ENCODE peak calls at places on chromosomes 11 and 22, in six cellular contexts. B, I, E, G, S and U are unnamed samples. For H3K27me3, the result is how much of the 10 kb centered on the place peaks cover.

GRCh38 chr22:31150615-31151014 is 9.4 kb upstream of the RNF185 start:
- DNase-seq in B (no peak), I (no peak), E (no peak), G (no peak), S (no peak), U (no peak)

GRCh38 chr11:65660038-65660437 is 2.7 kb downstream of the RELA start:
- DNase-seq in B (no peak), I (no peak), E (no peak), G (no peak), S (no peak), U (no peak)

GRCh38 chr11:83666149-83666548 is 380.0 kb upstream of the CCDC90B start:
- DNase-seq in B (no peak), I (no peak), E (no peak), G (no peak), S (no peak), U (no peak)

GRCh38 chr11:119316729-119317591 is at the start of gene MCAM:
- DNase-seq in B (peak), I (no peak), E (peak), G (no peak), S (no peak), U (peak)

GRCh38 chr11:96752221-96752620 is 362.4 kb downstream of the JRKL start:
- DNase-seq in B (no peak), I (no peak), E (no peak), G (no peak), S (no peak), U (no peak)

GRCh38 chr11:67731583-67731982 is 57.2 kb upstream of the ALDH3B2 start:
- DNase-seq in B (no peak), I (no peak), E (no peak), G (no peak), S (no peak), U (peak)

GRCh38 chr11:44789466-44789865 is 62.7 kb downstream of the TSPAN18 start:
- DNase-seq in B (no peak), I (no peak), E (no peak), G (no peak), S (no peak), U (no peak)

GRCh38 chr11:130465259-130465658 is 16.8 kb downstream of the ADAMTS15 start:
- DNase-seq in B (no peak), I (no peak), E (no peak), G (peak), S (no peak), U (peak)

GRCh38 chr11:124277809-124278208 is 21.6 kb downstream of the OR8G5 start:
- DNase-seq in B (no peak), I (no peak), E (no peak), G (no peak), S (no peak), U (peak)

GRCh38 chr11:131893103-131893502 is 522.7 kb downstream of the NTM start:
- DNase-seq in B (no peak), I (no peak), E (no peak), G (no peak), S (no peak), U (no peak)

GRCh38 chr22:43094551-43094950 is 5.4 kb upstream of the TTLL1 start:
- DNase-seq in B (no peak), I (no peak), E (no peak), G (peak), S (no peak), U (no peak)

GRCh38 chr22:38824587-38824986 is 19.2 kb downstream of the NPTXR start:
- DNase-seq in B (peak), I (no peak), E (peak), G (no peak), S (peak), U (peak)

GRCh38 chr11:67197606-67198005 is 68.7 kb upstream of the GRK2 start:
- DNase-seq in B (no peak), I (no peak), E (no peak), G (no peak), S (no peak), U (no peak)

GRCh38 chr11:57335343-57336110 is at the start of gene SSRP1:
- DNase-seq in B (peak), I (peak), E (peak), G (peak), S (peak), U (peak)

GRCh38 chr22:31692186-31692886 is 30.3 kb upstream of the PISD start:
- DNase-seq in B (peak), I (no peak), E (no peak), G (no peak), S (no peak), U (no peak)

GRCh38 chr22:48574776-48575566 is 1252.7 kb downstream of the BRD1 start:
- DNase-seq in B (peak), I (peak), E (no peak), G (no peak), S (peak), U (peak)

GRCh38 chr22:47798229-47798628 is 1035.8 kb downstream of the TBC1D22A start:
- DNase-seq in B (no peak), I (no peak), E (no peak), G (no peak), S (no peak), U (no peak)

GRCh38 chr22:45996241-45997076 is 19.5 kb upstream of the WNT7B start:
- DNase-seq in B (no peak), I (peak), E (peak), G (no peak), S (no peak), U (no peak)

GRCh38 chr22:46078241-46079092 is 71.9 kb upstream of the PPARA start:
- DNase-seq in B (peak), I (peak), E (peak), G (no peak), S (peak), U (peak)

GRCh38 chr11:85182437-85183109 is 444.6 kb downstream of the DLG2 start:
- DNase-seq in B (peak), I (no peak), E (no peak), G (no peak), S (no peak), U (peak)

GRCh38 chr11:72085836-72086475 is 5.3 kb downstream of the LRRC51 start:
- DNase-seq in B (no peak), I (no peak), E (no peak), G (no peak), S (no peak), U (no peak)

GRCh38 chr11:40302669-40303068 is 1156.8 kb downstream of the LRRC4C start:
- DNase-seq in B (no peak), I (no peak), E (no peak), G (no peak), S (no peak), U (no peak)

GRCh38 chr11:92675810-92676209 is 293.6 kb upstream of the MTNR1B start:
- DNase-seq in B (no peak), I (no peak), E (no peak), G (no peak), S (no peak), U (no peak)

GRCh38 chr11:5123802-5124521 is 14.2 kb downstream of the OR52A5 start:
- DNase-seq in B (peak), I (peak), E (peak), G (no peak), S (peak), U (peak)

GRCh38 chr11:125433454-125434121 is 62.5 kb downstream of the FEZ1 start:
- DNase-seq in B (peak), I (no peak), E (peak), G (no peak), S (peak), U (peak)

GRCh38 chr11:92846542-92847125 is 122.8 kb upstream of the MTNR1B start:
- DNase-seq in B (no peak), I (no peak), E (no peak), G (no peak), S (no peak), U (no peak)

GRCh38 chr11:71284525-71285092 is 32.2 kb upstream of the SHANK2 start:
- DNase-seq in B (no peak), I (no peak), E (no peak), G (peak), S (peak), U (no peak)

GRCh38 chr22:46373166-46373565 is 37.7 kb downstream of the TRMU start:
- DNase-seq in B (no peak), I (no peak), E (no peak), G (no peak), S (peak), U (no peak)

GRCh38 chr22:20396639-20397038 is 2.7 kb downstream of the ZNF74 start:
- DNase-seq in B (no peak), I (no peak), E (no peak), G (no peak), S (no peak), U (peak)

GRCh38 chr11:2686360-2687222 is 13.2 kb downstream of the KCNQ1OT1 start:
- DNase-seq in B (no peak), I (peak), E (no peak), G (no peak), S (peak), U (no peak)

GRCh38 chr11:129910360-129910759 is 15.0 kb upstream of the NFRKB start:
- DNase-seq in B (no peak), I (no peak), E (no peak), G (no peak), S (no peak), U (no peak)

GRCh38 chr11:433641-434040 is 8.2 kb downstream of the ANO9 start:
- DNase-seq in B (no peak), I (peak), E (no peak), G (no peak), S (no peak), U (no peak)

GRCh38 chr11:112810951-112811350 is 150.3 kb upstream of the NCAM1 start:
- DNase-seq in B (peak), I (no peak), E (no peak), G (no peak), S (no peak), U (no peak)

GRCh38 chr11:112806256-112806655 is 155.0 kb upstream of the NCAM1 start:
- DNase-seq in B (no peak), I (no peak), E (no peak), G (no peak), S (no peak), U (no peak)

GRCh38 chr11:112809429-112809828 is 151.8 kb upstream of the NCAM1 start:
- DNase-seq in B (no peak), I (no peak), E (no peak), G (no peak), S (no peak), U (no peak)

GRCh38 chr11:112805658-112806057 is 155.6 kb upstream of the NCAM1 start:
- DNase-seq in B (no peak), I (no peak), E (peak), G (peak), S (no peak), U (no peak)

DNA sequence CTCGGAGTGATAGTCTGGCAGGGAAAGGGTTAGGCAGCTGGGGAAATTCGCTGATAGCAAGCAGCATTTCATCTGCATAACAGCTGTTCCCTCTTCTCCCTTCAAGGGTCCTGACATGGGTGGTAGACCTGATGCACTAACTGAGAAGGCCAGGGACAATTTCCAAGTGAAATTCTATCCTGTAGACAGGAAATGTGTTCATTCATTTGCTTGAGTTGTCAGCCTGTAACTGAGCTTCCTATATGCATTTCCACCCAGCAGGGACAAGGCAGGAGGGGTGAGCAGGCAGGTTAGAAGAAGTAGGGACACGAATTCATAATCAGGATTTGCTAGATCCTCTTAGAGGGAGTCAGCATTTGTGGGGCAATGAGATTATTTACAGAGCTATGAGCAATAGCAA is 154.3 kb upstream of the NCAM1 start:
- DNase-seq in B (no peak), I (no peak), E (no peak), G (no peak), S (no peak), U (peak)
- H3K27ac ChIP-seq in B (no peak), I (no peak), E (no peak), G (no peak), S (no peak), U (no peak)

GRCh38 chr11:48055292-48056132 is 75.2 kb downstream of the PTPRJ start:
- DNase-seq in B (peak), I (no peak), E (no peak), G (peak), S (no peak), U (no peak)

GRCh38 chr11:48050304-48050703 is 69.9 kb downstream of the PTPRJ start:
- DNase-seq in B (no peak), I (no peak), E (no peak), G (peak), S (no peak), U (no peak)

GRCh38 chr11:48051217-48051848 is 71.0 kb downstream of the PTPRJ start:
- DNase-seq in B (no peak), I (no peak), E (no peak), G (peak), S (no peak), U (no peak)

GRCh38 chr11:48054994-48055291 is 74.6 kb downstream of the PTPRJ start:
- DNase-seq in B (no peak), I (no peak), E (no peak), G (peak), S (no peak), U (no peak)

DNA sequence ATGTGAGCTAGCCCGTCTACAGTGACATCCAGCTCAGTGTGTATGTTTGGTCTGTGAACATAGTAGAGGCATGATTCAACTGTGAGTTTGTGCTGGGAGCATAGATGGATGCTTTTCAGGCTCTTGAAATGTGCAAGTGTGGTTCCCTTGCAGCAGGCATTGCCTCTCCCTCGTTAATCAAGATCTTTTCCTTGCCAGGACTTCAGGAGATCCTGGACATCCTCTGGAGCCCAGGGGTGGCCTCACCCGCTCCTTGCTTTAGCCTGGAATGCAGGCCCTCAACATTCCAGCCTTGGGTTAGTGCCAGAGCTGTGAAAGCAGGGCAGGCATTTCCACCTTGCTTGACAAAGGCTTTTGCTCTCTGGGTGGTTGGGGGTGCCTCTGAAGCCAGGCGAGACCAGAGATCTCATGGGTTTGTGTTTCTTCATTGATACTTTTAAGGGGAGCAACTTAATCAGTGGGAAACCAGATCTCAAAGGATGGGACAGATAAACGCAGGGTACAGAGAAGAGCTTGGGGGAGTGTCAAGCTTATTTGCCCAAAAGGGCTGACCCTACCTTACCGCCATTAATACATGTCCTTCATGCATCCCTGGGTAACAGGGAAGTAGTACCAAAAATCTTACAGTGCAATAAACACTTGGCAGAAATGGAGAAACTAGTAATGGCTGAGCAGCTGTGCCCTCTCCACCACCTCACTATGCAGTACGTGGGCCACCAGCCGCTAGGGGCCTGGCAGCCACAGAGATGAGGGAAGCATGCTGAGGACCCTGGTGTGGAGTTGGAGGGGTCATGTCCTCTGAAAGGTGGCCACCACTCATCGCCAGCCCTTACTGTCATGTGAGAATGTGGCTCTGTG is 72.1 kb downstream of the PTPRJ start:
- DNase-seq in B (peak), I (no peak), E (no peak), G (peak), S (peak), U (no peak)
- TF ChIP-seq CTCF in B (no peak), I (no peak), E (no peak), G (no peak), S (no peak), U (no peak)

GRCh38 chr11:36581536-36581935 is 12.8 kb upstream of the IFTAP start:
- DNase-seq in B (no peak), I (no peak), E (no peak), G (no peak), S (no peak), U (no peak)

GRCh38 chr11:36591433-36591832 is 2.9 kb upstream of the IFTAP start:
- DNase-seq in B (no peak), I (no peak), E (no peak), G (no peak), S (no peak), U (no peak)

GRCh38 chr11:36583667-36584066 is 10.6 kb upstream of the IFTAP start:
- DNase-seq in B (no peak), I (no peak), E (no peak), G (no peak), S (no peak), U (no peak)

GRCh38 chr11:36586543-36586942 is 7.8 kb upstream of the IFTAP start:
- DNase-seq in B (no peak), I (no peak), E (no peak), G (no peak), S (no peak), U (no peak)
- H3K27me3 ChIP-seq in B (under half), I (under half), E (under half), G (under half), S (under half), U (half or more)

DNA sequence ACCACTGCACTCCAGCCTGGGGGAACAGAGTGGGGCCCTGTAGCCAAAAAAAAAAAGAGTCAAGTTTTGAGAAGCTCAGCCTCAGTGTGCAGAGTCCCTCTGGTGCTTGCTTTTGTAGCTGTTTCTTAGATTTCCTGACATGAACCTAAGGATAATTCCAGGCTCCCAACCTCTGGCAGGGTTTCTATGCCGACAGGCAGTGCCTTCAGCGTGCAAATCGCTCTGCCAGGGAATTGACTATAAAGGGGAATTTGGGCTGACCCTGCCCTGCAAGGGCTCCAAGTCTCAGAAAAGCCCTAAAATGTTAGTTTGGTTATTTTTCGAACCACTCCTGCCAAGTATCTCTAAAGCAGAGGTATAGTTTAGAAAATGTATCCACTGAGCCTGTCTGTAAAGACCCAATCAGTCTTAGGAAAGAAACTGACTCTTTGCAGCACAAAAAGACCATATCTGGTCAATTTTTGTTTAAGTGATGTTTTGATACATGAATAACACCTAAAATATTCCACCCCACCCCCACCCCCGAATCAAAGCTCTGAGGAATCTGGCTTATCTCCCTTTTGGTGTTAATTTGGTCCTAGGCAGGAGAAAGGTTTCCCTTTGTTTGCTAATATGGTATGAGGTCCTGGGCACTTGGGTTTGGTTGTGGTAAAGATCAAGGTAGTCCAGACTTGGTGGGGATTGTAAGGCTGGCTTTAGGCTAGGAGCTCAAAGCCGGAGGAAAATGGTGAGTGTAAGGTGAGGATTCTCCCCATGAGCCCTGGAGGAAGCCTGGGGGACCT is 49.7 kb downstream of the ANO1 start:
- DNase-seq in B (no peak), I (no peak), E (no peak), G (no peak), S (no peak), U (no peak)
- H3K27ac ChIP-seq in B (no peak), I (no peak), E (no peak), G (peak), S (no peak), U (no peak)

GRCh38 chr11:88175707-88176066 is 444 bp upstream of the RAB38 start:
- DNase-seq in B (no peak), I (no peak), E (no peak), G (peak), S (peak), U (no peak)
- TF ChIP-seq CTCF in B (no peak), I (no peak), E (no peak), G (no peak), S (no peak), U (no peak)

GRCh38 chr11:58490827-58491226 is 17.1 kb downstream of the OR5B21 start:
- DNase-seq in B (no peak), I (no peak), E (no peak), G (no peak), S (no peak), U (no peak)
- H3K27me3 ChIP-seq in B (under half), I (under half), E (under half), G (under half), S (under half), U (under half)